ENCODE peak calls at places on chromosomes 11 and 22, in seven cellular contexts. A is EH; Z is activated naive CD4-positive, alpha-beta T cell treated with Interleukin-2 at 50 U/mL for 16 hours; B is substantia nigra; V is NCI-H460; C is pancreas; O is K562. E is an unnamed sample.

GRCh38 chr22:24424001-24424900 is 3.1 kb upstream of the ADORA2A start:
- DNase-seq in C (no peak), Z (peak), O (no peak), V (no peak), B (no peak), A (no peak), E (no peak)

GRCh38 chr11:2898366-2899079 is 12.9 kb upstream of the CDKN1C start:
- DNase-seq in Z (peak), O (peak), V (no peak), A (peak), B (no peak), C (no peak), E (peak)

GRCh38 chr11:75014129-75014528 is 25.4 kb downstream of the NEU3 start:
- DNase-seq in A (peak), B (no peak), Z (no peak), C (no peak), V (no peak), O (peak), E (peak)

GRCh38 chr22:43094551-43094950 is 5.4 kb upstream of the TTLL1 start:
- DNase-seq in Z (no peak), B (no peak), C (no peak), O (no peak), V (no peak), A (no peak), E (no peak)

GRCh38 chr11:61917043-61917356 is 366 bp downstream of the RAB3IL1 start:
- DNase-seq in B (no peak), O (no peak), Z (no peak), A (no peak), C (no peak), V (no peak), E (no peak)

GRCh38 chr11:11396290-11397042 is 43.4 kb upstream of the CSNK2A3 start:
- DNase-seq in O (no peak), C (no peak), B (no peak), Z (no peak), V (no peak), A (peak), E (no peak)

GRCh38 chr22:30178180-30179126 is 68.1 kb downstream of the LIF start:
- DNase-seq in C (no peak), Z (peak), B (no peak), A (peak), V (no peak), O (no peak), E (no peak)

GRCh38 chr11:94721565-94722292 is 46.4 kb upstream of the AMOTL1 start:
- DNase-seq in V (no peak), C (no peak), B (no peak), Z (no peak), A (no peak), O (no peak), E (no peak)

GRCh38 chr22:16609548-16610261 is 17.1 kb upstream of the CCT8L2 start:
- DNase-seq in C (no peak), O (peak), B (no peak), V (no peak), Z (no peak), A (no peak), E (no peak)

GRCh38 chr22:42994276-42994916 is 20.6 kb downstream of the PACSIN2 start:
- DNase-seq in A (no peak), C (no peak), V (no peak), B (no peak), O (no peak), Z (no peak), E (no peak)

GRCh38 chr22:49965291-49966040 is 4.9 kb downstream of the PIM3 start:
- DNase-seq in V (no peak), B (no peak), O (no peak), Z (no peak), A (no peak), C (peak), E (no peak)

GRCh38 chr11:123111465-123111864 is 49.5 kb upstream of the HSPA8 start:
- DNase-seq in C (no peak), Z (no peak), V (peak), B (no peak), A (peak), O (peak), E (peak)

GRCh38 chr11:17611049-17611448 is 64.0 kb downstream of the OTOG start:
- DNase-seq in V (no peak), A (no peak), Z (no peak), C (no peak), B (no peak), O (no peak), E (no peak)

GRCh38 chr11:133945087-133945974 is 11.4 kb downstream of the IGSF9B start:
- DNase-seq in C (no peak), Z (peak), O (no peak), B (no peak), A (peak), V (no peak), E (no peak)

GRCh38 chr11:72629266-72629665 is 45.0 kb downstream of the PDE2A start:
- DNase-seq in A (peak), Z (no peak), B (peak), C (no peak), O (no peak), V (no peak), E (no peak)

GRCh38 chr11:67316882-67317364 is 13.6 kb downstream of the SSH3 start:
- DNase-seq in V (peak), C (no peak), O (no peak), A (peak), Z (no peak), B (no peak), E (no peak)

GRCh38 chr11:69483170-69483569 is 1.7 kb downstream of the LINC01488 start:
- DNase-seq in Z (no peak), O (no peak), V (no peak), A (no peak), C (no peak), B (no peak), E (no peak)

GRCh38 chr11:8987446-8987845 is 16.4 kb downstream of the NRIP3 start:
- DNase-seq in B (no peak), V (no peak), Z (no peak), A (no peak), O (no peak), C (no peak), E (no peak)

GRCh38 chr11:35272391-35272821 is 133.4 kb downstream of the CD44 start:
- DNase-seq in A (no peak), C (no peak), V (no peak), B (no peak), Z (peak), O (no peak), E (no peak)

GRCh38 chr11:125514336-125515101 is 18.5 kb upstream of the FEZ1 start:
- DNase-seq in V (no peak), A (peak), O (no peak), Z (peak), B (no peak), C (no peak), E (no peak)

GRCh38 chr11:12963789-12964536 is 45.2 kb upstream of the RASSF10 start:
- DNase-seq in C (peak), B (peak), O (peak), A (peak), V (peak), Z (peak), E (peak)

GRCh38 chr11:19592842-19593241 is 119.8 kb upstream of the NAV2 start:
- DNase-seq in Z (no peak), A (no peak), B (no peak), V (no peak), O (no peak), C (no peak), E (no peak)

GRCh38 chr11:94151903-94152677 is 23.4 kb downstream of the PANX1 start:
- DNase-seq in A (peak), B (no peak), V (peak), Z (no peak), C (no peak), O (peak), E (no peak)

GRCh38 chr11:109960831-109961230 is 132.4 kb upstream of the ZC3H12C start:
- DNase-seq in A (peak), C (peak), O (no peak), B (no peak), Z (no peak), V (no peak), E (peak)

GRCh38 chr11:55942785-55943392 is 6.7 kb upstream of the OR5I1 start:
- DNase-seq in O (peak), B (no peak), C (no peak), Z (no peak), A (peak), V (peak), E (no peak)

GRCh38 chr22:26891431-26891830 is 234.0 kb downstream of the MIAT start:
- DNase-seq in A (peak), O (no peak), V (no peak), C (no peak), Z (no peak), B (no peak), E (no peak)

GRCh38 chr11:119181677-119182412 is 3.4 kb upstream of the NHERF4 start:
- DNase-seq in A (no peak), O (peak), B (no peak), C (no peak), V (no peak), Z (no peak), E (no peak)

E was measured in SJSA1.